ENCODE peak calls at places on chromosomes 4 and X, in eight cellular contexts. Y is GM23248, T is HCT116, R is tibial artery, N is OCI-LY7, K is testis, A is upper lobe of left lung, O is hepatocyte. D is an unnamed sample. For H3K36me3 and H3K4me1, the result is how much of the 10 kb centered on the place peaks cover.

GRCh38 chr4:54433686-54434085 is 204.6 kb downstream of the PDGFRA start:
- DNase-seq in N (no peak), R (no peak), T (peak), Y (peak), K (no peak), A (no peak), O (peak), D (no peak)

GRCh38 chr4:44146516-44146915 is 302.1 kb downstream of the KCTD8 start:
- DNase-seq in O (no peak), N (no peak), A (no peak), R (no peak), K (no peak), T (no peak), Y (no peak), D (no peak)

GRCh38 chr4:116942315-116942714 is 143.1 kb downstream of the TRAM1L1 start:
- DNase-seq in Y (no peak), O (no peak), R (no peak), N (no peak), T (no peak), K (no peak), A (no peak), D (no peak)

GRCh38 chr4:88005086-88005485 is 2.3 kb upstream of the PKD2 start:
- DNase-seq in A (no peak), K (peak), O (no peak), T (no peak), R (peak), N (no peak), Y (peak), D (no peak)

GRCh38 chr4:139501117-139501516 is 47.2 kb downstream of the RAB33B start:
- DNase-seq in Y (peak), O (no peak), T (no peak), R (no peak), K (no peak), N (no peak), A (no peak), D (no peak)

GRCh38 chr4:92516450-92516849 is 212.7 kb downstream of the GRID2 start:
- DNase-seq in R (no peak), A (no peak), K (no peak), O (no peak), Y (no peak), T (no peak), N (no peak), D (no peak)

GRCh38 chrX:82677281-82677680 is 830.8 kb upstream of the POU3F4 start:
- DNase-seq in O (peak), T (no peak), A (no peak), N (no peak), R (no peak), K (no peak), Y (no peak), D (no peak)

GRCh38 chr4:185817403-185817818 is 5.4 kb upstream of the SORBS2 start:
- DNase-seq in O (peak), N (no peak), R (no peak), A (peak), Y (no peak), K (no peak), T (no peak), D (no peak)

GRCh38 chr4:81814909-81815539 is 343.3 kb upstream of the RASGEF1B start:
- DNase-seq in O (no peak), T (no peak), A (no peak), K (no peak), Y (no peak), N (no peak), R (peak), D (no peak)

GRCh38 chrX:13937370-13938052 is 92.2 kb downstream of the GEMIN8 start:
- DNase-seq in O (no peak), N (no peak), T (no peak), A (no peak), K (no peak), Y (peak), R (no peak), D (no peak)

GRCh38 chrX:20412871-20413486 is 146.3 kb upstream of the RPS6KA3 start:
- DNase-seq in O (no peak), Y (no peak), A (peak), T (no peak), R (no peak), N (peak), K (peak), D (peak)

GRCh38 chr4:99324361-99324760 is 3.2 kb upstream of the ADH1B start:
- DNase-seq in R (no peak), K (no peak), Y (peak), T (no peak), A (no peak), N (no peak), O (no peak), D (no peak)

GRCh38 chrX:23434356-23434884 is 99.8 kb downstream of the PTCHD1 start:
- DNase-seq in T (no peak), O (peak), A (peak), Y (peak), R (peak), K (peak), N (no peak), D (no peak)

GRCh38 chrX:112695494-112695893 is 15.8 kb upstream of the LHFPL1 start:
- DNase-seq in N (no peak), A (no peak), K (no peak), Y (no peak), R (no peak), O (no peak), T (no peak), D (no peak)

GRCh38 chr4:188680004-188680666 is 540.9 kb downstream of the TRIML1 start:
- DNase-seq in R (no peak), K (no peak), N (no peak), Y (no peak), T (no peak), O (no peak), A (no peak), D (no peak)

GRCh38 chr4:132108784-132109183 is 1040.3 kb upstream of the PCDH10 start:
- DNase-seq in T (no peak), N (no peak), Y (peak), O (no peak), A (no peak), R (no peak), K (no peak), D (no peak)

GRCh38 chr4:1831331-1831730 is 24.6 kb downstream of the LETM1 start:
- DNase-seq in A (no peak), T (no peak), O (no peak), K (no peak), R (no peak), N (no peak), Y (no peak), D (no peak)
- H3K36me3 ChIP-seq in A (under half), T (under half), O (under half), K (under half), R (half or more), N (half or more), Y (under half), D (half or more)

DNA sequence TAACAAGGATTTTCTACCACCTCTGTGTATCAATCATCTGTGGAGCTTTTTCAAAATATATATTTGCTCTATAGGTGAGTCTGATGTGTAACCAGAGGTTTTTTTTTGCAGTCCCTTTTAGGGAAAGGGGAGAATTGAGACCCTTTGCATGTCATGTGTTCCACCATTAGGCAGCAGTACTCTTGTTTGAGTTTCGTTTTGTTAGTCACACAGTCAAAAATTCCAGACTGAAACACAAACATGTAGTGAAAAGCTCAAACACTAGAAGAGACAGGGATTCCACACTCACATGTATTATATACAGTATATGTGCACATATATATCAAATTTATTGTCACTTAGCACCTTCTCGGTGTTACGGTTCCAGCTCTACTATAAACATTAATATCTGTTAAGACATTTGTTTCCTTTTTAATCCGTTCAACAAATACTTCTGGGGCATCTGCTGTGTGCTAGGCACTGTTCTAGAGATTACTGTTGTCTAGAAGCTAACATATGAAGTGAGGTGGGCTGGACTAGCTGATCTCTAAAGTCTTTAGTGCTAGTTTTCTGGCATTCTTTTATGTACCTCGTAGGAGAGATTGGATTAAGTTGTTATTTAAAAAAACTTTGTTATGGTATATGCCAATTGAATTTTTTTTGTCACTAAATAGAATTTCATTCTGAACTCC is 5.5 kb downstream of the USP9X start:
- DNase-seq in O (peak), N (no peak), A (no peak), Y (peak), K (no peak), T (no peak), R (no peak), D (no peak)
- H3K4me1 ChIP-seq in O (under half), N (under half), A (under half), Y (under half), K (under half), T (under half), R (under half), D (half or more)

DNA sequence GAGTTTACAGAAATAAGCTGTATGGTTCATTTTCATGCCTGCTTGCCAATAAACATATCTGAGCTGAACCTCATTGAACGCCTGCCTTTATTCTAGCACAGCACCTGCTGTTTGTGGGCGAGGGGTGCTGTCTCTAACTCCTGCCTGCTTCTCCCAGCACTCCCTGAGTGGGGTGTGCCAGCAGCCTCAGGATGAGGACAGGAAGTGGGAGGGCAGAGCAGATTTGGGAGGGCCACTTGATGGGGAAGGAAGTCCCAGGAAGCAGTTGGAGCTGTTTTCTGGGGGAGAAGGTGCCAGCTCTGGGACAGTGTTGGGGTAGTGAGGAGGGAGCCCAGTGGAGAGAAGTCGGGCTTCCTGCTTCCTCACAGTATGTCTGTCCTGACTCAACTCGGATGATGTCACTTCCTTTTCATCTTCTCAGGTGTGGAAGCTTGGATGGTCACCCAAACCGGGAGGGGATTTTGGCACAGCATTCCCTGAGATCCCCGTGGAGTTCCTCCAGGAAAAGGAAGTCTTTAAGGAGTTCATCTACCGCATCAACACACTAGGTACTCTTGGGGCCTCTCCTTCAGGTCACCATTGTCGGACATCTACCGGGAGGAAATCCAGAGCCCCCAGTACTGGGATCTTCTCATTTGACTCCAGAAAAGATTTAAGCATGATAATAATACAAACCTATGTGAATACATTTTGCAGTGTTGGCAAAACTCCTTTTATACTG is 29.0 kb upstream of the MSANTD1 start:
- DNase-seq in R (no peak), O (no peak), K (no peak), N (no peak), T (no peak), A (no peak), Y (no peak), D (no peak)
- H3K36me3 ChIP-seq in R (half or more), O (under half), K (under half), N (half or more), T (under half), A (under half), Y (under half), D (half or more)

GRCh38 chr4:153495480-153496206 is 29.5 kb downstream of the TMEM131L start:
- DNase-seq in R (no peak), N (no peak), K (no peak), T (no peak), A (no peak), Y (no peak), O (no peak), D (peak)
- H3K4me1 ChIP-seq in R (under half), N (half or more), K (under half), T (half or more), A (under half), Y (under half), O (under half), D (half or more)

DNA sequence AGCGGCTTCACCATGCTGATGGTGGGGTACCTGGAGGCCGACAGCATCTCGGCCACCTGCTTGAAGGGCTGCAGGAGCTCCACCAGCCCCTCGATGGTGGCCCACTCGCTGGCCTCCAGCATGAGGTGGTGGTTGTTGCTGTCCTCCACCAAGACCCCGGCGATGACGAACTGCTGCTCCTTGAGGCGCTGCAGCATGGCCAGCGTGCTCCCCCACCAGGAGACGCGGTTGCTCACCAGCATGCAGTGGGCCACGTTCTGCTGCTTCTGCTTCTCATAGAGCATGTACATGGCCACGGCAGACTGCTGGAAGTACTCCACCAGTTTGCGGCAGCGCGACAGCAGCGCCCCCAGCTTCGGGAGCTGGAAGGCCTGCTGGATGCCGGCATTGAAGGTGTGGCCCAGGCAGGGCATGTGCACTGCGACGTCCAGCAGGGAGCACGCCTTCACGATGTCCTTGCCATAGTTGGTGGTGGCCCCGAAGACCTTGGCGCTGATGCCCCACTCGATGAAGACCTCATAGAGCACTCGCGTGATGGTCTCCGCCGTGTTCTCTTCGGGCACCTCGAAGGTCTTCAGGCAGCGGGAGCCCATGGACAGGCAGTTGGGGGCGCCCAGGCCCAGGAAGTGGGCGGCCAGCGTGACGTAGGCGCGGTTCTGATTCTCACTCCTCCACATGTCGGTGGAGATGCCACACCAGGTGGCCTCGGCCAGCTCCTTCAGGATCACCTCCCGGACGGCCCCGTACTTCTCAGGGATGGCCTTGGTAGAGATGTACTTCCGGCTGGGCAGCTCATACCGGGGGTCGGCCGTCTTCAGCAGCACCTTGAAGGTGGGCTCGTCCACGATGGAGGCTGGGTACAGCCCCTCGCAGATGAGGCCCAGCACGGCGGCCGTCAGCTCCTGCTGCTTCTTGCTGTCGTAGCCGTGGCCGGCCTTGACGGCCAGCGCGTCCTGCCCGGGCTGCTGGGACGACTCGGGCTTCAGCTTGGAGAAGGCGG is 11.0 kb downstream of the DHRSX start:
- DNase-seq in R (no peak), Y (no peak), O (no peak), K (no peak), N (no peak), T (no peak), A (no peak), D (no peak)
- H3K36me3 ChIP-seq in R (under half), Y (under half), O (under half), K (under half), N (half or more), T (under half), A (under half), D (half or more)

GRCh38 chr4:143358419-143358818 is 21.7 kb downstream of the GAB1 start:
- DNase-seq in O (no peak), T (no peak), K (no peak), N (no peak), R (no peak), Y (no peak), A (no peak), D (no peak)

GRCh38 chr4:143358923-143359694 is 22.4 kb downstream of the GAB1 start:
- DNase-seq in N (peak), T (no peak), K (no peak), O (peak), R (no peak), Y (peak), A (peak), D (peak)

GRCh38 chr4:143360838-143361237 is 24.2 kb downstream of the GAB1 start:
- DNase-seq in R (no peak), K (no peak), N (no peak), T (no peak), O (no peak), A (no peak), Y (peak), D (no peak)

GRCh38 chr4:143357161-143357845 is 20.6 kb downstream of the GAB1 start:
- DNase-seq in T (no peak), R (no peak), N (peak), Y (no peak), O (no peak), K (no peak), A (no peak), D (no peak)

DNA sequence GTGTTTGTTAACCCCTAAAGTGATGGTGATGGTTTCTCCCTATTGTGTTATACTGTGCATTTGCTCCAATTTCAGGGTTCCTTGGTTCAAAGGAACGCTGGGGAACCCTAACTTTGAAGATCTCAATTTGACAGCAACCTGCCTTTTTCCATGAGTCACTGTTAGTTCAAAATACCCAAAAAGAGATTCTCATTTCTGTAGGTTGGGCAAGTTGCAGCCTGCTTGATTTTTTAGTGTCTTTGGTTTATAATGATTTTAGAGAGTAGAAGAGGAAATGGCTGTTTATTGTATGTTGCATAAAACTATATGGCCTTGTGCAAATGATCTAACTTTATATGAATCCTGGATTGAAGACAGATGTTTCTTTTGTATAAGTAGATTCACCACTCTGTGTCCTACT is 23.1 kb downstream of the GAB1 start:
- DNase-seq in Y (no peak), A (no peak), T (no peak), N (no peak), K (no peak), O (no peak), R (no peak), D (no peak)
- H3K4me1 ChIP-seq in Y (under half), A (half or more), T (under half), N (half or more), K (under half), O (half or more), R (half or more), D (under half)